ENCODE peak calls at places on chromosomes 7 and 10, in ten cellular contexts. W is ovary, G is HepG2, Y is spleen, A is HCT116, R is breast epithelium, V is IMR-90, P is stomach, S is GM12891, L is sigmoid colon. O is an unnamed sample.
A peak's percentile ranks its signal among the peaks of the same experiment; 100 is the strongest.

GRCh38 chr10:74994714-74995308 is 116.6 kb upstream of the SAMD8 start:
- DNase-seq in W (no peak), G (no peak), Y (no peak), A (no peak), R (no peak), V (no peak), P (no peak), S (no peak), L (no peak), O (no peak)

GRCh38 chr10:58335306-58336005 is 650 bp downstream of the UBE2D1 start:
- DNase-seq in W (peak; percentile 8), G (peak; percentile 28), Y (no peak), A (peak; percentile 27), R (no peak), V (peak; percentile 61), P (peak; percentile 26), S (no peak), L (peak; percentile 70), O (peak; percentile 40)

GRCh38 chr10:3452234-3452633 is 279.7 kb upstream of the PITRM1 start:
- DNase-seq in W (no peak), G (no peak), Y (no peak), A (no peak), R (no peak), V (peak; percentile 97), P (no peak), S (no peak), L (no peak), O (peak; percentile 7)

GRCh38 chr7:118478931-118479330 is 254.4 kb downstream of the ANKRD7 start:
- DNase-seq in W (no peak), G (no peak), Y (no peak), A (no peak), R (no peak), V (no peak), P (no peak), S (no peak), L (no peak), O (no peak)

GRCh38 chr10:75428434-75429158 is 2.8 kb upstream of the LRMDA start:
- DNase-seq in W (peak; percentile 46), G (no peak), Y (no peak), A (no peak), R (no peak), V (peak; percentile 15), P (no peak), S (no peak), L (no peak), O (peak; percentile 94)

GRCh38 chr7:100874577-100875355 is at the start of gene SRRT:
- DNase-seq in W (peak; percentile 98), G (peak; percentile 94), Y (peak; percentile 99), A (peak; percentile 96), R (peak; percentile 97), V (peak; percentile 97), P (peak; percentile 99), S (peak; percentile 98), L (peak; percentile 99), O (peak; percentile 86)

GRCh38 chr10:110151467-110151866 is 55.9 kb upstream of the MXI1 start:
- DNase-seq in W (no peak), G (no peak), Y (no peak), A (no peak), R (peak; percentile 63), V (no peak), P (peak; percentile 92), S (no peak), L (no peak), O (no peak)

GRCh38 chr7:35725280-35725680 is 30.3 kb upstream of the HERPUD2 start:
- DNase-seq in W (no peak), G (peak; percentile 30), Y (peak; percentile 89), A (no peak), R (no peak), V (no peak), P (peak; percentile 41), S (no peak), L (no peak), O (no peak)

GRCh38 chr7:155166673-155167370 is 96.7 kb downstream of the HTR5A start:
- DNase-seq in W (peak; percentile 44), G (no peak), Y (no peak), A (peak; percentile 72), R (peak; percentile 24), V (peak; percentile 46), P (no peak), S (no peak), L (peak; percentile 86), O (peak; percentile 91)

GRCh38 chr7:12582362-12582761 is 11.8 kb downstream of the SCIN start:
- DNase-seq in W (no peak), G (no peak), Y (no peak), A (no peak), R (no peak), V (no peak), P (no peak), S (no peak), L (no peak), O (no peak)

GRCh38 chr7:128891942-128892269 is 18.6 kb downstream of the KCP start:
- DNase-seq in W (no peak), G (no peak), Y (peak; percentile 55), A (no peak), R (no peak), V (no peak), P (no peak), S (no peak), L (peak; percentile 53), O (no peak)

GRCh38 chr7:101604331-101604933 is 24.7 kb downstream of the MYL10 start:
- DNase-seq in W (no peak), G (no peak), Y (no peak), A (no peak), R (no peak), V (no peak), P (no peak), S (no peak), L (no peak), O (no peak)

GRCh38 chr7:44215531-44215930 is 14.8 kb downstream of the YKT6 start:
- DNase-seq in W (no peak), G (no peak), Y (peak; percentile 69), A (no peak), R (no peak), V (no peak), P (no peak), S (no peak), L (peak; percentile 54), O (no peak)

DNA sequence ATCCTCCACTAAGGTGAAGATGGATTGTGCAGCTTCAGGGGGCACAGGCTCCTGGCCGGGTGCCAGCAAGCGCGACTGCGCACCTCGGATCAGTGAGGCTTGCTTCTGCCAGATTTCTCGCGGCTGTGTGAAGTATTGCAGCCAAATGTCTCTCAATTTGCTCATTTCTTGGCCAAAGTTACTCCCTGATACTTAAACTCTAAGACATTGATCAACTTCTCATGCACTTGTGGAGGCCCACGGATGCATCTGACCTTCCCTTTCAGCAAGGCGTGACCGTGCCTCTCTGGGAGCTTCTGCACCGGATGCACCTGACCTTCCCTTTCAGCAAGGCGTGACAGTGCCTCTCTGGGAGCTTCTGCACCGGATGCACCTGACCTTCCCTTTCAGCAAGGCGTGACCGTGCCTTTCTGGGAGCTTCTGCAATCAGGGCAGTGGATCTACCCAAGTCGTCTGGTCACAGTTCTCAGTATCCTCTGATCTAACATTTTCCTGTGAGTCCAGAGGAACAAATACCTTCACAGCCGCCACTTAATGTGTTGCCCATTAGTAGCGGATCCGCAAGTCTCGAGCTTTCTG is 248.3 kb downstream of the ADARB2 start:
- DNase-seq in W (no peak), G (no peak), Y (peak; percentile 90), A (no peak), R (no peak), V (no peak), P (no peak), S (peak; percentile 44), L (no peak), O (no peak)
- TF ChIP-seq POLR2A in W (no peak), G (no peak), Y (no peak), A (no peak), R (no peak), V (no peak), P (no peak), S (peak; percentile 52), L (no peak), O (no peak)

GRCh38 chr10:132418520-132419416 is 21.8 kb downstream of the PWWP2B start:
- DNase-seq in W (no peak), G (no peak), Y (peak; percentile 87), A (peak; percentile 49), R (no peak), V (no peak), P (peak; percentile 92), S (no peak), L (no peak), O (peak; percentile 68)
- TF ChIP-seq POLR2A in W (no peak), G (no peak), Y (no peak), A (no peak), R (no peak), V (no peak), P (no peak), S (no peak), L (no peak), O (no peak)

DNA sequence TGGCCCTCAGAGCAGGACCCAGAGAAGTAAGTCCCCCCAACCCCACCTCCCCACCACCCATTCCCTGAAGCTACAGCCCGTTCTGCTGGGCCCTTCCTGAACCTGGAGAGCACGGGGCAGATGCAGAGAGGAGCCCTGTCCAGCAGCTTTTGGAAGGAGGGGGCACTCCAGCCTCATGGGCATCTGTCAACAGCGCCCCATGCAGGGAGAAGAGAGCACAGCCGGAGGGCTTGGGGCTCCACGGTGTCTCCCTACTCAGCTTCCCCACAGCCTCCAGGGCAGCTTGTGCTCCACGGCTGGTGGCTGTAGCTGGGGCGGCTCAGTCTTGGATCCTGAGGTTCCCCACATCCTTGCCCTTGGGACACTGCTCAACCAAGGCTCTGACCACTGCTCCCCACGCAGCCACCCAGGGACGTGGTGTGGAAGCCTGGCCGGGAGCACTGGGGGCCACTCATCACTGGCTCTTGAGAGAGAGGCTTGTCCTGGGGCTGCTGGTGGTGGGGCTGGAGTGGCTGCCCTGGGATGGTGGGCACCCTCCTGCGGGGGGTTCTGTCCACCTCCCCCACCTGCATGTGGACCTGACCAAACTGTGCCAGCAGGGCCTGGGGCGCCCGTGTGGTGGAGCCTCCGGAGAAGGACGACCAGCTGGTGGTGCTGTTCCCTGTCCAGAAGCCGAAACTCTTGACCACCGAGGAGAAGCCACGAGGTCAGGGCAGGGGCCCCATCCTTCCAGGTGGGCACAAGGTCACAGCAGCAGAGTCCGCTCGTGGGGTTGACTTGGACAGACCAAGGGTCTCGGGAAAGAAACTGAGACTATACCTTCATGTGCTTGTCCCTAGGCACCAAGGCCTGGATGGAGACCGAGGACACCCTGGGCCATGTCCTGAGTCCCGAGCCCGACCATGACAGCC is 4.5 kb downstream of the PRAP1 start:
- DNase-seq in W (no peak), G (no peak), Y (no peak), A (no peak), R (no peak), V (no peak), P (no peak), S (no peak), L (peak; percentile 62), O (no peak)
- TF ChIP-seq POLR2A in W (no peak), G (no peak), Y (no peak), A (no peak), R (no peak), V (no peak), P (no peak), S (no peak), L (no peak), O (no peak)

GRCh38 chr10:43863859-43864591 is 215.3 kb upstream of the ZNF32 start:
- DNase-seq in W (peak; percentile 6), G (peak; percentile 96), Y (no peak), A (no peak), R (peak; percentile 64), V (peak; percentile 85), P (peak; percentile 47), S (no peak), L (no peak), O (peak; percentile 55)
- TF ChIP-seq POLR2A in W (no peak), G (no peak), Y (no peak), A (no peak), R (no peak), V (no peak), P (no peak), S (no peak), L (no peak), O (no peak)